ENCODE peak calls at places on chromosomes 4 and X, in seven cellular contexts. Z, U, N, C, Y, X and W are unnamed samples.

GRCh38 chr4:174538876-174539250 is 16.6 kb upstream of the HPGD start:
- DNase-seq in Z (no peak), U (no peak), N (no peak), C (peak; percentile 91), Y (no peak), X (peak; percentile 63), W (no peak)

GRCh38 chr4:87498446-87498900 is 30.7 kb downstream of the SPARCL1 start:
- DNase-seq in Z (no peak), U (no peak), N (peak; percentile 86), C (no peak), Y (no peak), X (no peak), W (no peak)

GRCh38 chr4:16418814-16419213 is 192.5 kb upstream of the TAPT1 start:
- DNase-seq in Z (no peak), U (no peak), N (peak; percentile 11), C (peak; percentile 17), Y (no peak), X (peak; percentile 95), W (no peak)

GRCh38 chr4:24537025-24537424 is 47.3 kb downstream of the DHX15 start:
- DNase-seq in Z (no peak), U (no peak), N (no peak), C (no peak), Y (no peak), X (no peak), W (peak; percentile 27)

GRCh38 chr4:7759221-7759620 is 180.4 kb downstream of the AFAP1 start:
- DNase-seq in Z (no peak), U (no peak), N (no peak), C (no peak), Y (no peak), X (no peak), W (no peak)

GRCh38 chr4:185395255-185395955 is at the start of gene LRP2BP:
- DNase-seq in Z (no peak), U (no peak), N (peak; percentile 97), C (peak; percentile 19), Y (no peak), X (peak; percentile 18), W (no peak)

GRCh38 chrX:100663651-100664050 is 19.7 kb downstream of the SRPX2 start:
- DNase-seq in Z (no peak), U (no peak), N (no peak), C (peak; percentile 48), Y (no peak), X (no peak), W (no peak)

GRCh38 chrX:48695925-48696300 is 621 bp upstream of the SUV39H1 start:
- DNase-seq in Z (no peak), U (no peak), N (no peak), C (no peak), Y (no peak), X (peak; percentile 9), W (no peak)

GRCh38 chr4:185839204-185839712 is 27.3 kb upstream of the SORBS2 start:
- DNase-seq in Z (peak; percentile 67), U (no peak), N (peak; percentile 95), C (peak; percentile 90), Y (no peak), X (peak; percentile 89), W (no peak)

GRCh38 chr4:11914406-11914805 is 485.7 kb upstream of the HS3ST1 start:
- DNase-seq in Z (peak; percentile 20), U (no peak), N (no peak), C (peak; percentile 5), Y (no peak), X (no peak), W (no peak)

GRCh38 chr4:7843831-7844230 is 95.8 kb downstream of the AFAP1 start:
- DNase-seq in Z (no peak), U (no peak), N (no peak), C (no peak), Y (no peak), X (peak; percentile 17), W (no peak)

GRCh38 chr4:29549308-29549707 is 1170.9 kb upstream of the PCDH7 start:
- DNase-seq in Z (no peak), U (no peak), N (peak; percentile 8), C (no peak), Y (no peak), X (peak; percentile 2), W (no peak)

GRCh38 chrX:153766871-153767673 is 3.0 kb downstream of the PLXNB3 start:
- DNase-seq in Z (peak; percentile 77), U (peak; percentile 6), N (no peak), C (no peak), Y (peak; percentile 7), X (no peak), W (peak; percentile 38)

DNA sequence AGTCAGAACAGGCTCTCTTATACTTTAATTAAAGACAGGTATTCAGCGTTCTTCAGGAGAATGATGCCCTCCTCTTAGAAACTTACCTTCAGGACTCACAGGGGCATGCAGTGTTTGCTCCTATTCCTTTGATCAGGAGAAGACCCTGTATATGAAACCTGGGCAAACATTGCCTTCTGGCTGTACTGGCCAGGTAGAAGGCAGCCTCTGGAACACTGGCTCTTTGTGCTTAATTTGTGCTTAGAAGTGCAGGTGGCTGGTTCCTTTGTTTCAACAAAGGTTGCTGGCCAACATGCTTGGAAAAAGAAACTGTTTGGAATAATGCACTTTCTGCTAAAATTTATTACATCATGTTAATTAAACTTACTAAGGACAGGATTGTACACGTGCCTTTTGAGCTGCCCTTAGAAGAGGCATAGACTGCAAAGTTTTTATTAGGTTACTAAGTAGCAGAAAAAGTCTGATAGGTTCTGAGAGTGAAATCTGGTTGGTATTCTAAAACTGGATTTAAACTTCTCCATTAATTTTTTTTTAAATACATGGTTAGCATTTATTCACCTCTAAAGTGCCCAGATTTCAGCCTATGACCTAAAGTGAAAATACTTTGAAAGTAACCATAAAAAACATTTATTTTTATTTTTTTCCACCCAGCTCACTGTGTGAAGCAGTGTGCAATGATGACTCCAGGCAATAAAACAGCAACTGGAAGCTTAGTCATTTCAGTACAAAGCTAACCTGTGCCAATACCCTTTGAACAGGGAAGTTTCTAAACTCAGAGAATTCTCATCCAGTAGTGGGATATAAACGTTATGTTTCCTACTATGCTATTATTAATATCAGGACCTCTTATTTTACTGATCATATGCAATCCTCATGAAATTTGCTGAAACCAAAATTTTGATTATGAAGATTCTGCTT is 11.3 kb downstream of the RASSF6 start:
- DNase-seq in Z (no peak), U (no peak), N (peak; percentile 74), C (peak; percentile 77), Y (no peak), X (peak; percentile 90), W (no peak)
- H3K27me3 ChIP-seq in Z (no peaks in the 10 kb centered on the region), U (no peaks in the 10 kb centered on the region), N (no peaks in the 10 kb centered on the region), C (no peaks in the 10 kb centered on the region), Y (no peaks in the 10 kb centered on the region), X (no peaks in the 10 kb centered on the region), W (no peaks in the 10 kb centered on the region)

GRCh38 chrX:3541336-3541735 is 172.1 kb downstream of the PRKX start:
- DNase-seq in Z (no peak), U (no peak), N (no peak), C (no peak), Y (no peak), X (no peak), W (no peak)
- H3K27me3 ChIP-seq in Z (no peaks in the 10 kb centered on the region), U (no peaks in the 10 kb centered on the region), N (no peaks in the 10 kb centered on the region), C (no peaks in the 10 kb centered on the region), Y (no peaks in the 10 kb centered on the region), X (peaks cover 24% of the 10 kb centered on the region), W (no peaks in the 10 kb centered on the region)

GRCh38 chrX:149712831-149713230 is 971 bp downstream of the MAGEA11 start:
- DNase-seq in Z (no peak), U (no peak), N (no peak), C (no peak), Y (no peak), X (no peak), W (no peak)
- H3K27me3 ChIP-seq in Z (peaks cover 10% of the 10 kb centered on the region), U (no peaks in the 10 kb centered on the region), N (no peaks in the 10 kb centered on the region), C (no peaks in the 10 kb centered on the region), Y (no peaks in the 10 kb centered on the region), X (peaks cover 26% of the 10 kb centered on the region), W (no peaks in the 10 kb centered on the region)

GRCh38 chr4:80259012-80259411 is 7.5 kb upstream of the FGF5 start:
- DNase-seq in Z (no peak), U (no peak), N (no peak), C (no peak), Y (no peak), X (no peak), W (no peak)
- H3K27me3 ChIP-seq in Z (peaks cover 51% of the 10 kb centered on the region), U (no peaks in the 10 kb centered on the region), N (no peaks in the 10 kb centered on the region), C (no peaks in the 10 kb centered on the region), Y (no peaks in the 10 kb centered on the region), X (no peaks in the 10 kb centered on the region), W (peaks cover 25% of the 10 kb centered on the region)

GRCh38 chr4:999863-1000425 is 6.7 kb upstream of the SLC26A1 start:
- DNase-seq in Z (no peak), U (no peak), N (no peak), C (no peak), Y (no peak), X (no peak), W (no peak)
- H3K27me3 ChIP-seq in Z (peaks cover 52% of the 10 kb centered on the region), U (peaks cover 5% of the 10 kb centered on the region), N (peaks cover 48% of the 10 kb centered on the region), C (peaks cover 41% of the 10 kb centered on the region), Y (peaks cover 50% of the 10 kb centered on the region), X (peaks cover 14% of the 10 kb centered on the region), W (peaks cover 69% of the 10 kb centered on the region)

DNA sequence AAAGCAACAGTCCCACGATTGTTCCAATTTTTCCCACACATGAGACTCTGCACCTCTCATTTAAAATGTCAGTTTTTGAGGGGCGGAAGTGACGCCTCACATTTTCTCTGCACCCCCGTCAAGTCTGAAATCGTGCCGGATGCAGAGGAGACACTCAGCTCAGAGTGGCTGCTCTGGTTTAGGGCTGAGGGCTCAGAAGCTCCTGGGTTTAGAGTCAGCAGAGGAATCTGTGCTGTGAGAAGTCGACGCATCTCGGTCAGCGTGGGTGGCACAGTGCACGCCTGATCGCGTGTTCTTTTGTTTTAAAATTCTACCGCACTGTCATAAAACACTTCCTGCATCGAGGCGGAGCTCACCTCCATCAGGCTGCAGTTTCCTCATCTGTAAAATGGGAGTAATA is 116.7 kb upstream of the ADRA2C start:
- DNase-seq in Z (no peak), U (no peak), N (no peak), C (no peak), Y (no peak), X (no peak), W (no peak)
- H3K27me3 ChIP-seq in Z (no peaks in the 10 kb centered on the region), U (no peaks in the 10 kb centered on the region), N (peaks cover 3% of the 10 kb centered on the region), C (no peaks in the 10 kb centered on the region), Y (no peaks in the 10 kb centered on the region), X (peaks cover 34% of the 10 kb centered on the region), W (peaks cover 34% of the 10 kb centered on the region)

DNA sequence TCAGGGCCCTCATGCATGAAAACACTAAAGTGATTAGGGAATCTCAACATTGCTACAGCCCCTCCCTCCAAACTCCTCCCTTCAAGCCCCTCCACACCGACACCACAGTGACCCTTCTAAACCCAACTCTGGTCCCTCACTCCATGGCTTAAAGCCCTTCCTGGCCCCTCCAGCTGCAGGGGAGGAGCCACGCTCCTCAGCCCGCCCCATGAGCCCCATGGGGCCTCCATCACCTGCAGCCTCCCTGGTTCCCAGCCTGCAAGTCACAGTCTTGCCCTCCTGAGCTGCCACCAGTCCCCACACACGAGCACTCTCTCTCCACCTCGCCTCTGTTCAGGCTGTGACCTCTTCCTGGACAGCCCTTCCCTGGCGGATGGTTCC is 31.2 kb downstream of the PPP2R2C start:
- DNase-seq in Z (peak; percentile 78), U (no peak), N (no peak), C (no peak), Y (no peak), X (no peak), W (peak; percentile 36)
- H3K27me3 ChIP-seq in Z (no peaks in the 10 kb centered on the region), U (no peaks in the 10 kb centered on the region), N (no peaks in the 10 kb centered on the region), C (no peaks in the 10 kb centered on the region), Y (no peaks in the 10 kb centered on the region), X (no peaks in the 10 kb centered on the region), W (no peaks in the 10 kb centered on the region)